ENCODE peak calls at places on chromosomes 4 and X, in ten cellular contexts. S, Q, M, P, Z, F, R, I, O and E are unnamed samples.

GRCh38 chr4:118587116-118587869 is 97.9 kb upstream of the METTL14 start:
- DNase-seq in Z (no peak), S (no peak), O (no peak), I (no peak), Q (no peak), M (no peak), R (no peak), F (no peak), P (no peak), E (no peak)

GRCh38 chr4:148376151-148376550 is 66.1 kb downstream of the NR3C2 start:
- DNase-seq in O (peak; percentile 91), Z (no peak), R (peak; percentile 62), I (peak; percentile 65), S (peak; percentile 80), P (peak; percentile 67), M (peak; percentile 24), Q (peak; percentile 25), F (no peak), E (peak; percentile 76)

GRCh38 chrX:38081926-38082708 is 75.8 kb downstream of the SYTL5 start:
- DNase-seq in M (no peak), Q (no peak), I (no peak), F (no peak), O (no peak), R (no peak), Z (no peak), S (no peak), P (no peak), E (no peak)

GRCh38 chrX:131704136-131704695 is 160.3 kb downstream of the OR13H1 start:
- DNase-seq in Q (peak; percentile 93), Z (peak; percentile 5), O (no peak), M (no peak), S (peak; percentile 91), R (peak; percentile 85), I (peak; percentile 92), P (no peak), F (peak; percentile 92), E (peak; percentile 19)

GRCh38 chrX:87160435-87161010 is 357.1 kb upstream of the KLHL4 start:
- DNase-seq in I (no peak), Q (no peak), S (no peak), F (no peak), P (no peak), Z (no peak), R (no peak), O (no peak), M (no peak), E (no peak)

GRCh38 chrX:139113682-139114081 is 402.2 kb upstream of the FGF13 start:
- DNase-seq in I (no peak), P (no peak), S (no peak), Q (no peak), R (no peak), O (no peak), Z (peak; percentile 31), M (no peak), F (no peak), E (no peak)

GRCh38 chr4:176444741-176445140 is 125.0 kb downstream of the SPCS3 start:
- DNase-seq in S (no peak), M (no peak), Z (no peak), F (no peak), I (no peak), R (peak; percentile 91), P (no peak), O (no peak), Q (no peak), E (no peak)

GRCh38 chr4:108592674-108592986 is 27.7 kb upstream of the RPL34 start:
- DNase-seq in Q (no peak), F (no peak), I (no peak), Z (no peak), M (no peak), R (no peak), S (no peak), P (no peak), O (peak; percentile 24), E (no peak)

GRCh38 chr4:93730251-93730650 is 98.3 kb upstream of the ATOH1 start:
- DNase-seq in P (no peak), S (no peak), R (no peak), I (no peak), Q (no peak), M (no peak), F (no peak), Z (no peak), O (no peak), E (no peak)

GRCh38 chr4:139469869-139470268 is 15.9 kb downstream of the RAB33B start:
- DNase-seq in F (no peak), I (no peak), O (no peak), S (peak; percentile 65), M (no peak), Z (no peak), Q (no peak), R (no peak), P (peak; percentile 65), E (no peak)

GRCh38 chrX:116961872-116962582 is 499.3 kb upstream of the CT83 start:
- DNase-seq in Q (no peak), R (no peak), F (no peak), P (no peak), Z (no peak), S (no peak), O (no peak), I (no peak), M (no peak), E (no peak)

GRCh38 chrX:70001269-70001668 is 48.5 kb downstream of the AWAT2 start:
- DNase-seq in M (no peak), Q (no peak), F (no peak), R (no peak), I (peak; percentile 72), O (no peak), Z (no peak), P (no peak), S (no peak), E (no peak)

DNA sequence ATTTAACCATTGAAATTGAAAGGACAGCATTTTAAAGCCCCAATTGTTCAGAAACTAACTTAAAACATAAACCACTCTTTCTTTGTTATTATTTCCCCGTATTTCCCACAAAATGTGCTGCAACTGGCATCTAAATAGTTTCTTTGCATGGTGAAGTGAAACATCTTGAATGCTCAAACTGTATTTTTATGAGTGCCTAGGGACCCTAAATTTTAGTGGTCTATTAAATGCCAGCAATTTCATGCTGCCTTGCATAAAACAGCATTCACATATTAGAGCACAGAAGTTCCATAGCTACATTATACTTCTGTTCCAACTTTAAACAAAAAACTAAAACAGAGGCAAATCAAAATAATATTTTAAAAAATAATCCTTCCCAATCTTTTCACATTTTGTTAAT is 5.4 kb downstream of the RAB28 start:
- DNase-seq in R (no peak), Q (no peak), S (no peak), M (no peak), F (no peak), O (no peak), Z (no peak), P (no peak), I (no peak), E (no peak)
- H3K36me3 ChIP-seq in R (no peaks in the 10 kb centered on the region), Q (no peaks in the 10 kb centered on the region), S (no peaks in the 10 kb centered on the region), M (no peaks in the 10 kb centered on the region), F (no peaks in the 10 kb centered on the region), O (no peaks in the 10 kb centered on the region), Z (peaks cover 29% of the 10 kb centered on the region), P (no peaks in the 10 kb centered on the region), I (no peaks in the 10 kb centered on the region), E (no peaks in the 10 kb centered on the region)

DNA sequence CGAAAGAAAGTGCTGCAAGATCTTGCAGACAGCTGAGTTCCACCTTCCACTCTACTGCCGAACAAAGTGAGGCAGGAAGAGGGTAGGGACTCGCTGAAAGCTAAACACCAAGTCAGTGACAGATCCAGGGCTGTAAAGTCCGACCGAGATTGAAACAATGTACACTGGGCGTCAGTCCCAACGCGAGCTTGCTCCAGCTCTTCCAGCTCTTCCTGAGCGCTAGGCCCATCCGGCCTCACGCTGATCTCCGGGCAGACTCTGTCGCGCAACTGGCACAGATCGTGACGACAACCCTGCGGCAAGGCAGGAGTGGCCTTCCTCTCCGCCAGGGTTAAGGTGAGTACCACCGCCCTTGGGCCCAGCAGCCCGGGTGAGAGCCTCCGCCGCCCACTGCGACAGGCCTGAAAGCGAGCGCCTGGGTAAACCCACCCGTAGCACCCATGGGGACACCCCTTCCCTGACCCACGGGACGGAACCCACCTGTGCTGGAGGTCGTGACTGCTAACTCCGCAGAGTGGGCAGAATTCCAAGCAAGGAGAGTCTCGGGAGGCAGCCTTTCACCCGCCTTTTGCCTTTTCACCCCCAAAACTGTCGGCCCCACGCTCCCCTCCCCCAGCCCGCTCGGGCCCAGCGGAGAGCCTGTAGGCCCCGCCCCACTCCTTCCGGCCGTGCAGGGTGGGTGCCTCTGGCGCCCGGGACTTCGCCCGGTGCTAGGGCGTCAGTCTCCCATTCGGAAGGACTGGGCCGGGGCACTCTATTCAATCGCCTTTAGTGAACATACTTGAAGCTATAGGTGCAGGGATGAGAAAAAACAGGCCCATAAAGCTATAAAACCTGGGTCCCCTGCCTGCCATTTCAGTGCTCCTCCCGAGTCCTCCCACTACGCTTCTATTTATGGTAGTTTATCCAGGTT is at the start of gene TMLHE:
- DNase-seq in Q (peak; percentile 71), O (peak; percentile 75), S (peak; percentile 67), I (peak; percentile 76), R (peak; percentile 47), P (peak; percentile 51), F (peak; percentile 73), Z (peak; percentile 82), M (peak; percentile 29), E (peak; percentile 76)
- TF ChIP-seq POLR2A in Q (peak; percentile 22), O (peak; percentile 30), S (no peak), I (no peak), R (peak; percentile 17), P (peak; percentile 50), F (peak; percentile 14), Z (peak; percentile 78), M (no peak), E (no peak)

GRCh38 chr4:98908703-98909262 is 20.1 kb downstream of the EIF4E start:
- DNase-seq in F (no peak), S (no peak), Q (no peak), O (no peak), P (no peak), M (no peak), I (no peak), Z (no peak), R (no peak), E (no peak)
- H3K36me3 ChIP-seq in F (no peaks in the 10 kb centered on the region), S (no peaks in the 10 kb centered on the region), Q (no peaks in the 10 kb centered on the region), O (no peaks in the 10 kb centered on the region), P (no peaks in the 10 kb centered on the region), M (no peaks in the 10 kb centered on the region), I (no peaks in the 10 kb centered on the region), Z (peaks cover 42% of the 10 kb centered on the region), R (no peaks in the 10 kb centered on the region), E (no peaks in the 10 kb centered on the region)

GRCh38 chr4:121799888-121800501 is 1.1 kb upstream of the EXOSC9 start:
- DNase-seq in Z (no peak), S (no peak), P (no peak), F (no peak), Q (no peak), I (no peak), M (no peak), O (no peak), R (no peak), E (no peak)

GRCh38 chr4:121800638-121800960 is 524 bp upstream of the EXOSC9 start:
- DNase-seq in F (no peak), M (no peak), O (no peak), R (no peak), P (no peak), Q (no peak), Z (no peak), S (no peak), I (no peak), E (no peak)

GRCh38 chr4:121801715-121802075 is 572 bp downstream of the EXOSC9 start:
- DNase-seq in M (no peak), S (no peak), I (no peak), R (no peak), Q (no peak), Z (no peak), P (no peak), F (no peak), O (no peak), E (no peak)

GRCh38 chr4:121799208-121799823 is 1.8 kb upstream of the EXOSC9 start:
- DNase-seq in I (no peak), O (no peak), F (no peak), Q (no peak), Z (no peak), R (no peak), S (no peak), M (no peak), P (no peak), E (no peak)

GRCh38 chr4:121800961-121801714 is at the start of gene EXOSC9:
- DNase-seq in Z (peak; percentile 97), I (peak; percentile 95), P (peak; percentile 93), R (peak; percentile 94), F (peak; percentile 94), S (peak; percentile 93), M (peak; percentile 95), Q (peak; percentile 82), O (peak; percentile 96), E (peak; percentile 92)
- TF ChIP-seq POLR2A in Z (peak; percentile 96), I (no peak), P (peak; percentile 82), R (peak; percentile 88), F (peak; percentile 79), S (peak; percentile 67), M (peak; percentile 79), Q (peak; percentile 55), O (peak; percentile 91), E (peak; percentile 84)